ENCODE peak calls at places on chromosomes 13 and 19, in five cellular contexts. V is HCT116, X is GM23338, O is K562, T is GM12878. S is an unnamed sample.

GRCh38 chr19:35266904-35267817 is 1.6 kb upstream of the USF2 start:
- DNase-seq in O (peak; percentile 65), V (no peak), X (peak; percentile 63), T (no peak), S (no peak)

GRCh38 chr19:8373867-8374813 is 10.2 kb downstream of the ANGPTL4 start:
- DNase-seq in V (no peak), X (no peak), O (peak; percentile 70), T (no peak), S (no peak)

GRCh38 chr13:112782433-112783010 is 92.7 kb downstream of the ATP11A start:
- DNase-seq in V (no peak), X (no peak), T (no peak), O (no peak), S (no peak)

GRCh38 chr13:99228737-99229691 is 28.4 kb downstream of the UBAC2 start:
- DNase-seq in V (no peak), X (no peak), O (peak; percentile 17), T (peak; percentile 91), S (peak; percentile 33)

GRCh38 chr13:27401210-27401609 is 23.2 kb upstream of the GTF3A start:
- DNase-seq in V (no peak), T (no peak), O (no peak), X (no peak), S (peak; percentile 79)

GRCh38 chr13:110780410-110780809 is 66.9 kb downstream of the ING1 start:
- DNase-seq in T (no peak), V (no peak), O (no peak), X (no peak), S (no peak)

GRCh38 chr13:50080158-50080855 is 65.1 kb downstream of the KCNRG start:
- DNase-seq in V (no peak), O (peak; percentile 48), X (peak; percentile 31), T (no peak), S (no peak)

GRCh38 chr19:49836176-49837008 is 14.6 kb upstream of the PTOV1 start:
- DNase-seq in T (no peak), V (no peak), X (no peak), O (no peak), S (no peak)

GRCh38 chr19:35908977-35909683 is 1.0 kb upstream of the TYROBP start:
- DNase-seq in T (no peak), V (no peak), O (peak; percentile 59), X (no peak), S (peak; percentile 99)

GRCh38 chr19:50328257-50329145 is 676 bp downstream of the KCNC3 start:
- DNase-seq in O (peak; percentile 68), T (no peak), V (no peak), X (peak; percentile 64), S (no peak)

GRCh38 chr19:40366697-40367561 is 18.4 kb downstream of the PLD3 start:
- DNase-seq in O (peak; percentile 78), V (no peak), T (no peak), X (peak; percentile 81), S (no peak)

GRCh38 chr19:44696939-44697669 is 1.8 kb upstream of the CEACAM16 start:
- DNase-seq in T (no peak), O (no peak), V (no peak), X (no peak), S (no peak)

GRCh38 chr13:35994131-35994966 is 136.8 kb downstream of the DCLK1 start:
- DNase-seq in O (no peak), X (no peak), T (no peak), V (no peak), S (no peak)

GRCh38 chr19:11064831-11065303 is 24.4 kb upstream of the LDLR start:
- DNase-seq in V (no peak), T (no peak), X (no peak), O (peak; percentile 48), S (no peak)

GRCh38 chr19:29576043-29576442 is 30.0 kb upstream of the POP4 start:
- DNase-seq in O (no peak), X (no peak), T (no peak), V (no peak), S (no peak)

GRCh38 chr13:82898625-82899024 is 983.6 kb downstream of the SLITRK1 start:
- DNase-seq in V (no peak), X (no peak), O (no peak), T (no peak), S (no peak)

GRCh38 chr19:50969413-50969760 is at the start of gene KLK6:
- DNase-seq in V (peak; percentile 76), T (no peak), O (no peak), X (no peak), S (no peak)

GRCh38 chr19:46497773-46498172 is 2.1 kb upstream of the PNMA8B start:
- DNase-seq in T (no peak), X (no peak), V (no peak), O (no peak), S (no peak)

GRCh38 chr19:10111405-10111811 is at the start of gene P2RY11:
- DNase-seq in X (no peak), O (peak; percentile 20), V (no peak), T (peak; percentile 75), S (peak; percentile 97)

GRCh38 chr13:109309625-109310363 is 476.6 kb downstream of the IRS2 start:
- DNase-seq in X (no peak), V (no peak), T (no peak), O (no peak), S (no peak)

GRCh38 chr19:38683393-38684077 is 36.1 kb downstream of the ACTN4 start:
- DNase-seq in O (peak; percentile 89), V (peak; percentile 99), T (no peak), X (peak; percentile 95), S (peak; percentile 78)

GRCh38 chr19:29665826-29666633 is 769 bp downstream of the PLEKHF1 start:
- DNase-seq in X (peak; percentile 90), V (no peak), T (no peak), O (peak; percentile 33), S (no peak)

GRCh38 chr13:95536629-95537241 is 15.8 kb upstream of the CLDN10 start:
- DNase-seq in O (peak; percentile 11), X (peak; percentile 45), T (no peak), V (peak; percentile 15), S (no peak)

GRCh38 chr13:109271061-109271460 is 515.3 kb downstream of the IRS2 start:
- DNase-seq in X (no peak), O (no peak), T (no peak), V (no peak), S (no peak)

GRCh38 chr19:12766051-12766521 is 9.3 kb downstream of the HOOK2 start:
- DNase-seq in V (no peak), T (no peak), O (peak; percentile 72), X (peak; percentile 88), S (no peak)
- TF ChIP-seq POLR2AphosphoS5 in V (peak; percentile 50), T (no peak), O (no peak), X (peak; percentile 48), S (no peak)

GRCh38 chr13:25375727-25376358 is 4.1 kb downstream of the ATP8A2 start:
- DNase-seq in T (no peak), O (peak; percentile 72), V (peak; percentile 31), X (peak; percentile 80), S (peak; percentile 58)

GRCh38 chr13:25371158-25371557 is 616 bp upstream of the ATP8A2 start:
- DNase-seq in T (no peak), V (no peak), X (no peak), O (no peak), S (no peak)

GRCh38 chr13:25377244-25377962 is 5.6 kb downstream of the ATP8A2 start:
- DNase-seq in O (peak; percentile 29), T (no peak), X (no peak), V (no peak), S (no peak)

GRCh38 chr13:25372275-25373081 is 704 bp downstream of the ATP8A2 start:
- DNase-seq in T (no peak), X (peak; percentile 64), V (no peak), O (no peak), S (no peak)

GRCh38 chr13:25371608-25372274 is at the start of gene ATP8A2:
- DNase-seq in O (peak; percentile 24), X (peak; percentile 58), T (no peak), V (no peak), S (no peak)
- TF ChIP-seq REST in O (no peak), X (no peak), T (no peak), V (no peak), S (no peak)

GRCh38 chr13:80604094-80604493 is 263.2 kb upstream of the SPRY2 start:
- DNase-seq in O (no peak), V (no peak), T (no peak), X (peak; percentile 8), S (no peak)
- TF ChIP-seq CTCF in O (no peak), V (no peak), T (no peak), X (peak; percentile 26), S (no peak)

GRCh38 chr19:7355151-7355845 is 6.6 kb downstream of the ARHGEF18 start:
- DNase-seq in O (no peak), T (no peak), X (no peak), V (no peak), S (no peak)
- TF ChIP-seq POLR2AphosphoS5 in O (no peak), T (no peak), X (no peak), V (no peak), S (no peak)

GRCh38 chr13:51938454-51938853 is 72.8 kb downstream of the ATP7B start:
- DNase-seq in V (no peak), O (no peak), X (no peak), T (no peak), S (no peak)
- TF ChIP-seq REST in V (no peak), O (no peak), X (no peak), T (no peak), S (no peak)

GRCh38 chr13:114043421-114044053 is 69.7 kb upstream of the C13orf46 start:
- DNase-seq in T (no peak), V (no peak), X (peak; percentile 56), O (no peak), S (peak; percentile 91)
- TF ChIP-seq CTCF in T (peak; percentile 29), V (no peak), X (peak; percentile 7), O (no peak), S (peak; percentile 56)

S was measured in HL-60.